ENCODE peak calls at places on chromosomes 6 and 20, in eight cellular contexts. One of them, this sample, is unnamed.

GRCh38 chr20:33025318-33025876 is 6.1 kb upstream of the BPIFB6 start:
- DNase-seq in SHP77 treated with DMSO at 0.1 percent for 48 hours: no peak
- DNase-seq in left ventricle myocardium inferior: no peak
- DNase-seq in choroid plexus epithelial cell: no peak
- DNase-seq in activated T-cell treated with anti-CD3 and anti-CD28 coated beads for 4 hours: no peak
- DNase-seq in nephron progenitor cell: no peak
- DNase-seq in amygdala: no peak
- DNase-seq in cerebellar cortex: no peak
- DNase-seq in this sample: no peak

GRCh38 chr20:20327756-20328155 is 40.1 kb upstream of the INSM1 start:
- DNase-seq in SHP77 treated with DMSO at 0.1 percent for 48 hours: no peak
- DNase-seq in left ventricle myocardium inferior: no peak
- DNase-seq in choroid plexus epithelial cell: no peak
- DNase-seq in activated T-cell treated with anti-CD3 and anti-CD28 coated beads for 4 hours: no peak
- DNase-seq in nephron progenitor cell: no peak
- DNase-seq in amygdala: no peak
- DNase-seq in cerebellar cortex: no peak
- DNase-seq in this sample: peak

GRCh38 chr20:45316150-45317080 is 8.3 kb upstream of the MATN4 start:
- DNase-seq in SHP77 treated with DMSO at 0.1 percent for 48 hours: no peak
- DNase-seq in left ventricle myocardium inferior: no peak
- DNase-seq in choroid plexus epithelial cell: no peak
- DNase-seq in activated T-cell treated with anti-CD3 and anti-CD28 coated beads for 4 hours: no peak
- DNase-seq in nephron progenitor cell: no peak
- DNase-seq in amygdala: no peak
- DNase-seq in cerebellar cortex: no peak
- DNase-seq in this sample: no peak

GRCh38 chr6:82015043-82015442 is 232.5 kb downstream of the IBTK start:
- DNase-seq in SHP77 treated with DMSO at 0.1 percent for 48 hours: no peak
- DNase-seq in left ventricle myocardium inferior: no peak
- DNase-seq in choroid plexus epithelial cell: no peak
- DNase-seq in activated T-cell treated with anti-CD3 and anti-CD28 coated beads for 4 hours: no peak
- DNase-seq in nephron progenitor cell: no peak
- DNase-seq in amygdala: no peak
- DNase-seq in cerebellar cortex: no peak
- DNase-seq in this sample: no peak

GRCh38 chr20:62305765-62306431 is 3.1 kb downstream of the ADRM1 start:
- DNase-seq in SHP77 treated with DMSO at 0.1 percent for 48 hours: no peak
- DNase-seq in left ventricle myocardium inferior: no peak
- DNase-seq in choroid plexus epithelial cell: no peak
- DNase-seq in activated T-cell treated with anti-CD3 and anti-CD28 coated beads for 4 hours: no peak
- DNase-seq in nephron progenitor cell: no peak
- DNase-seq in amygdala: no peak
- DNase-seq in cerebellar cortex: no peak
- DNase-seq in this sample: peak

GRCh38 chr6:30885999-30886896 is 1.9 kb downstream of the DDR1 start:
- DNase-seq in SHP77 treated with DMSO at 0.1 percent for 48 hours: peak
- DNase-seq in left ventricle myocardium inferior: peak
- DNase-seq in choroid plexus epithelial cell: peak
- DNase-seq in activated T-cell treated with anti-CD3 and anti-CD28 coated beads for 4 hours: no peak
- DNase-seq in nephron progenitor cell: peak
- DNase-seq in amygdala: peak
- DNase-seq in cerebellar cortex: peak
- DNase-seq in this sample: peak

GRCh38 chr20:58890454-58891075 is 38.0 kb downstream of the GNAS start:
- DNase-seq in SHP77 treated with DMSO at 0.1 percent for 48 hours: no peak
- DNase-seq in left ventricle myocardium inferior: peak
- DNase-seq in choroid plexus epithelial cell: peak
- DNase-seq in activated T-cell treated with anti-CD3 and anti-CD28 coated beads for 4 hours: peak
- DNase-seq in nephron progenitor cell: peak
- DNase-seq in amygdala: peak
- DNase-seq in cerebellar cortex: peak
- DNase-seq in this sample: peak

GRCh38 chr6:158825951-158826306 is 6.8 kb upstream of the EZR start:
- DNase-seq in SHP77 treated with DMSO at 0.1 percent for 48 hours: no peak
- DNase-seq in left ventricle myocardium inferior: peak
- DNase-seq in choroid plexus epithelial cell: peak
- DNase-seq in activated T-cell treated with anti-CD3 and anti-CD28 coated beads for 4 hours: no peak
- DNase-seq in nephron progenitor cell: no peak
- DNase-seq in amygdala: no peak
- DNase-seq in cerebellar cortex: no peak
- DNase-seq in this sample: no peak

GRCh38 chr6:152099816-152100618 is 292.5 kb downstream of the ESR1 start:
- DNase-seq in SHP77 treated with DMSO at 0.1 percent for 48 hours: no peak
- DNase-seq in left ventricle myocardium inferior: peak
- DNase-seq in choroid plexus epithelial cell: no peak
- DNase-seq in activated T-cell treated with anti-CD3 and anti-CD28 coated beads for 4 hours: no peak
- DNase-seq in nephron progenitor cell: no peak
- DNase-seq in amygdala: no peak
- DNase-seq in cerebellar cortex: no peak
- DNase-seq in this sample: no peak

GRCh38 chr6:24522090-24522820 is 27.5 kb downstream of the ALDH5A1 start:
- DNase-seq in SHP77 treated with DMSO at 0.1 percent for 48 hours: peak
- DNase-seq in left ventricle myocardium inferior: no peak
- DNase-seq in choroid plexus epithelial cell: peak
- DNase-seq in activated T-cell treated with anti-CD3 and anti-CD28 coated beads for 4 hours: no peak
- DNase-seq in nephron progenitor cell: peak
- DNase-seq in amygdala: no peak
- DNase-seq in cerebellar cortex: no peak
- DNase-seq in this sample: no peak

GRCh38 chr6:5135783-5136376 is 50.7 kb downstream of the PPP1R3G start:
- DNase-seq in SHP77 treated with DMSO at 0.1 percent for 48 hours: peak
- DNase-seq in left ventricle myocardium inferior: no peak
- DNase-seq in choroid plexus epithelial cell: peak
- DNase-seq in activated T-cell treated with anti-CD3 and anti-CD28 coated beads for 4 hours: peak
- DNase-seq in nephron progenitor cell: peak
- DNase-seq in amygdala: no peak
- DNase-seq in cerebellar cortex: peak
- DNase-seq in this sample: no peak

GRCh38 chr20:48025061-48025515 is 239.8 kb upstream of the SULF2 start:
- DNase-seq in SHP77 treated with DMSO at 0.1 percent for 48 hours: no peak
- DNase-seq in left ventricle myocardium inferior: no peak
- DNase-seq in choroid plexus epithelial cell: peak
- DNase-seq in activated T-cell treated with anti-CD3 and anti-CD28 coated beads for 4 hours: no peak
- DNase-seq in nephron progenitor cell: peak
- DNase-seq in amygdala: no peak
- DNase-seq in cerebellar cortex: no peak
- DNase-seq in this sample: peak

GRCh38 chr6:159939591-159940016 is 29.3 kb upstream of the IGF2R start:
- DNase-seq in SHP77 treated with DMSO at 0.1 percent for 48 hours: no peak
- DNase-seq in left ventricle myocardium inferior: peak
- DNase-seq in choroid plexus epithelial cell: no peak
- DNase-seq in activated T-cell treated with anti-CD3 and anti-CD28 coated beads for 4 hours: no peak
- DNase-seq in nephron progenitor cell: no peak
- DNase-seq in amygdala: no peak
- DNase-seq in cerebellar cortex: no peak
- DNase-seq in this sample: no peak

GRCh38 chr6:77463308-77463880 is at the start of gene HTR1B:
- DNase-seq in SHP77 treated with DMSO at 0.1 percent for 48 hours: no peak
- DNase-seq in left ventricle myocardium inferior: no peak
- DNase-seq in choroid plexus epithelial cell: peak
- DNase-seq in activated T-cell treated with anti-CD3 and anti-CD28 coated beads for 4 hours: no peak
- DNase-seq in nephron progenitor cell: peak
- DNase-seq in amygdala: no peak
- DNase-seq in cerebellar cortex: no peak
- DNase-seq in this sample: no peak

GRCh38 chr6:155171109-155171746 is 92.6 kb upstream of the CLDN20 start:
- DNase-seq in SHP77 treated with DMSO at 0.1 percent for 48 hours: no peak
- DNase-seq in left ventricle myocardium inferior: no peak
- DNase-seq in choroid plexus epithelial cell: peak
- DNase-seq in activated T-cell treated with anti-CD3 and anti-CD28 coated beads for 4 hours: peak
- DNase-seq in nephron progenitor cell: no peak
- DNase-seq in amygdala: peak
- DNase-seq in cerebellar cortex: peak
- DNase-seq in this sample: peak